ENCODE peak calls at places on chromosomes 11 and 22, in nine cellular contexts. One of them, this sample, is unnamed.

GRCh38 chr11:72227316-72228228 is 3.0 kb downstream of the INPPL1 start:
- DNase-seq in MM.1S: no peak
- DNase-seq in PC-3: peak; percentile 17
- DNase-seq in hepatocyte: peak; percentile 5
- DNase-seq in OCI-LY7: no peak
- DNase-seq in GM23338: no peak
- DNase-seq in GM23248: peak; percentile 27
- DNase-seq in neural progenitor cell: no peak
- DNase-seq in SK-N-SH: no peak
- DNase-seq in this sample: no peak

GRCh38 chr22:50145741-50146439 is 24.6 kb upstream of the PANX2 start:
- DNase-seq in MM.1S: no peak
- DNase-seq in PC-3: no peak
- DNase-seq in hepatocyte: no peak
- DNase-seq in OCI-LY7: no peak
- DNase-seq in GM23338: no peak
- DNase-seq in GM23248: no peak
- DNase-seq in neural progenitor cell: no peak
- DNase-seq in SK-N-SH: peak; percentile 64
- DNase-seq in this sample: no peak

GRCh38 chr11:111574373-111575230 is 27.6 kb upstream of the SIK2 start:
- DNase-seq in MM.1S: no peak
- DNase-seq in PC-3: no peak
- DNase-seq in hepatocyte: no peak
- DNase-seq in OCI-LY7: peak; percentile 50
- DNase-seq in GM23338: no peak
- DNase-seq in GM23248: no peak
- DNase-seq in neural progenitor cell: no peak
- DNase-seq in SK-N-SH: no peak
- DNase-seq in this sample: no peak

GRCh38 chr11:116379185-116379828 is 393.5 kb downstream of the BUD13 start:
- DNase-seq in MM.1S: peak; percentile 46
- DNase-seq in PC-3: peak; percentile 31
- DNase-seq in hepatocyte: peak; percentile 82
- DNase-seq in OCI-LY7: peak; percentile 17
- DNase-seq in GM23338: peak; percentile 79
- DNase-seq in GM23248: peak; percentile 47
- DNase-seq in neural progenitor cell: peak; percentile 76
- DNase-seq in SK-N-SH: no peak
- DNase-seq in this sample: no peak

GRCh38 chr22:42281284-42281683 is 10.8 kb upstream of the TCF20 start:
- DNase-seq in MM.1S: no peak
- DNase-seq in PC-3: no peak
- DNase-seq in hepatocyte: no peak
- DNase-seq in OCI-LY7: no peak
- DNase-seq in GM23338: no peak
- DNase-seq in GM23248: no peak
- DNase-seq in neural progenitor cell: no peak
- DNase-seq in SK-N-SH: no peak
- DNase-seq in this sample: no peak

GRCh38 chr22:36405221-36405631 is 17.5 kb upstream of the MYH9 start:
- DNase-seq in MM.1S: peak; percentile 42
- DNase-seq in PC-3: no peak
- DNase-seq in hepatocyte: no peak
- DNase-seq in OCI-LY7: peak; percentile 55
- DNase-seq in GM23338: no peak
- DNase-seq in GM23248: no peak
- DNase-seq in neural progenitor cell: no peak
- DNase-seq in SK-N-SH: no peak
- DNase-seq in this sample: no peak

GRCh38 chr11:94794287-94795168 is 26.4 kb downstream of the AMOTL1 start:
- DNase-seq in MM.1S: no peak
- DNase-seq in PC-3: peak; percentile 94
- DNase-seq in hepatocyte: no peak
- DNase-seq in OCI-LY7: no peak
- DNase-seq in GM23338: no peak
- DNase-seq in GM23248: peak; percentile 96
- DNase-seq in neural progenitor cell: no peak
- DNase-seq in SK-N-SH: peak; percentile 56
- DNase-seq in this sample: peak; percentile 82

GRCh38 chr11:133118563-133119303 is 413.6 kb downstream of the OPCML start:
- DNase-seq in MM.1S: no peak
- DNase-seq in PC-3: no peak
- DNase-seq in hepatocyte: no peak
- DNase-seq in OCI-LY7: no peak
- DNase-seq in GM23338: no peak
- DNase-seq in GM23248: no peak
- DNase-seq in neural progenitor cell: no peak
- DNase-seq in SK-N-SH: no peak
- DNase-seq in this sample: no peak

GRCh38 chr11:76835928-76836612 is 24.6 kb upstream of the ACER3 start:
- DNase-seq in MM.1S: no peak
- DNase-seq in PC-3: peak; percentile 94
- DNase-seq in hepatocyte: peak; percentile 53
- DNase-seq in OCI-LY7: no peak
- DNase-seq in GM23338: no peak
- DNase-seq in GM23248: peak; percentile 85
- DNase-seq in neural progenitor cell: no peak
- DNase-seq in SK-N-SH: no peak
- DNase-seq in this sample: no peak

GRCh38 chr11:76159983-76160661 is 46.2 kb downstream of the WNT11 start:
- DNase-seq in MM.1S: no peak
- DNase-seq in PC-3: no peak
- DNase-seq in hepatocyte: no peak
- DNase-seq in OCI-LY7: no peak
- DNase-seq in GM23338: no peak
- DNase-seq in GM23248: no peak
- DNase-seq in neural progenitor cell: no peak
- DNase-seq in SK-N-SH: peak; percentile 39
- DNase-seq in this sample: no peak

GRCh38 chr11:119697445-119697844 is 31.6 kb downstream of the NECTIN1 start:
- DNase-seq in MM.1S: no peak
- DNase-seq in PC-3: no peak
- DNase-seq in hepatocyte: no peak
- DNase-seq in OCI-LY7: no peak
- DNase-seq in GM23338: no peak
- DNase-seq in GM23248: no peak
- DNase-seq in neural progenitor cell: no peak
- DNase-seq in SK-N-SH: no peak
- DNase-seq in this sample: no peak

GRCh38 chr11:119699227-119699626 is 29.8 kb downstream of the NECTIN1 start:
- DNase-seq in MM.1S: no peak
- DNase-seq in PC-3: no peak
- DNase-seq in hepatocyte: peak; percentile 84
- DNase-seq in OCI-LY7: no peak
- DNase-seq in GM23338: no peak
- DNase-seq in GM23248: peak; percentile 37
- DNase-seq in neural progenitor cell: no peak
- DNase-seq in SK-N-SH: no peak
- DNase-seq in this sample: no peak

GRCh38 chr11:119694334-119694733 is 34.7 kb downstream of the NECTIN1 start:
- DNase-seq in MM.1S: peak; percentile 80
- DNase-seq in PC-3: no peak
- DNase-seq in hepatocyte: no peak
- DNase-seq in OCI-LY7: peak; percentile 47
- DNase-seq in GM23338: no peak
- DNase-seq in GM23248: no peak
- DNase-seq in neural progenitor cell: no peak
- DNase-seq in SK-N-SH: no peak
- DNase-seq in this sample: no peak

GRCh38 chr11:119697882-119698281 is 31.1 kb downstream of the NECTIN1 start:
- DNase-seq in MM.1S: no peak
- DNase-seq in PC-3: no peak
- DNase-seq in hepatocyte: no peak
- DNase-seq in OCI-LY7: no peak
- DNase-seq in GM23338: no peak
- DNase-seq in GM23248: no peak
- DNase-seq in neural progenitor cell: no peak
- DNase-seq in SK-N-SH: no peak
- DNase-seq in this sample: no peak

GRCh38 chr11:119696378-119697157 is 32.4 kb downstream of the NECTIN1 start:
- DNase-seq in MM.1S: no peak
- DNase-seq in PC-3: no peak
- DNase-seq in hepatocyte: peak; percentile 59
- DNase-seq in OCI-LY7: no peak
- DNase-seq in GM23338: peak; percentile 47
- DNase-seq in GM23248: no peak
- DNase-seq in neural progenitor cell: peak; percentile 58
- DNase-seq in SK-N-SH: no peak
- DNase-seq in this sample: no peak
- TF ChIP-seq EZH2phosphoT487 in MM.1S: no peak
- TF ChIP-seq EZH2phosphoT487 in PC-3: no peak
- TF ChIP-seq EZH2phosphoT487 in hepatocyte: no peak
- TF ChIP-seq EZH2phosphoT487 in OCI-LY7: no peak
- TF ChIP-seq EZH2phosphoT487 in GM23338: no peak
- TF ChIP-seq EZH2phosphoT487 in GM23248: no peak
- TF ChIP-seq EZH2phosphoT487 in neural progenitor cell: no peak
- TF ChIP-seq EZH2phosphoT487 in SK-N-SH: no peak
- TF ChIP-seq EZH2phosphoT487 in this sample: no peak

DNA sequence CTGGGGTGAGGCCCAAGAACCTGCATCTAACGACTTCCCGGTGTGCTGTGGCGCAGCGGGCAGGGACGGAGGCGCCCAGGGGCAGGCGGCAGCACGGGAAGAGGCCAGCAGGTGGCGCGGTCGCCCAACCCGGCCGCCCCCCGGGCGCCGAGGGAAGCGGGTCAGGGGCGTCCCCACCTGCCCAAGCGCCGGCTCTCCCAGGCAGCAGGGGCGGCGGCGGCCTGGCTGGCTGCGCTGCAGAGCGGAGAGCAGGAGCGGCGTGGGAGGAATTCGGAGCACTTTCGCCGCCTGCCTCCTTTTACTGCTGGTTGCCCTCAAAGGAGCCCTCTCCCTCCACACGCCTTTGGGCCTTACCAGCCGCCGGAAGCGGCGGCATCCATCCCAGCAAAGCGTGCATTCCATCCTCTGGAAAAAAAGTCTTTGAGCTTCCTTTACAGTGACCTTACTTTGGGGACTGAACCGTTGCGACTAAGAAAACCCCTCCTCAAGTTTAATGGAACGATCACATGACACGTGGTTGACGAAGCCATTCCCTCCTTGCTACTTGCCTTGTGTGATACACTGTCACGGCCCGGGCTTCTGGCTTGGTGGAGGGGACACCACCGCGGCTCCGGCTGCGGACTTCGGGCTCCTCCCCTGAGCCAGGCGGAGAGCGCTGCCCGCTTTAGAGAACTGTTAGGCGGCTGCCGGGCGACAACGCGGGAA is 106.8 kb upstream of the CLMP start:
- DNase-seq in MM.1S: peak; percentile 45
- DNase-seq in PC-3: peak; percentile 72
- DNase-seq in hepatocyte: peak; percentile 82
- DNase-seq in OCI-LY7: no peak
- DNase-seq in GM23338: peak; percentile 88
- DNase-seq in GM23248: peak; percentile 76
- DNase-seq in neural progenitor cell: peak; percentile 94
- DNase-seq in SK-N-SH: peak; percentile 94
- DNase-seq in this sample: peak; percentile 18
- TF ChIP-seq EZH2phosphoT487 in MM.1S: no peak
- TF ChIP-seq EZH2phosphoT487 in PC-3: no peak
- TF ChIP-seq EZH2phosphoT487 in hepatocyte: no peak
- TF ChIP-seq EZH2phosphoT487 in OCI-LY7: no peak
- TF ChIP-seq EZH2phosphoT487 in GM23338: no peak
- TF ChIP-seq EZH2phosphoT487 in GM23248: no peak
- TF ChIP-seq EZH2phosphoT487 in neural progenitor cell: no peak
- TF ChIP-seq EZH2phosphoT487 in SK-N-SH: no peak
- TF ChIP-seq EZH2phosphoT487 in this sample: no peak

DNA sequence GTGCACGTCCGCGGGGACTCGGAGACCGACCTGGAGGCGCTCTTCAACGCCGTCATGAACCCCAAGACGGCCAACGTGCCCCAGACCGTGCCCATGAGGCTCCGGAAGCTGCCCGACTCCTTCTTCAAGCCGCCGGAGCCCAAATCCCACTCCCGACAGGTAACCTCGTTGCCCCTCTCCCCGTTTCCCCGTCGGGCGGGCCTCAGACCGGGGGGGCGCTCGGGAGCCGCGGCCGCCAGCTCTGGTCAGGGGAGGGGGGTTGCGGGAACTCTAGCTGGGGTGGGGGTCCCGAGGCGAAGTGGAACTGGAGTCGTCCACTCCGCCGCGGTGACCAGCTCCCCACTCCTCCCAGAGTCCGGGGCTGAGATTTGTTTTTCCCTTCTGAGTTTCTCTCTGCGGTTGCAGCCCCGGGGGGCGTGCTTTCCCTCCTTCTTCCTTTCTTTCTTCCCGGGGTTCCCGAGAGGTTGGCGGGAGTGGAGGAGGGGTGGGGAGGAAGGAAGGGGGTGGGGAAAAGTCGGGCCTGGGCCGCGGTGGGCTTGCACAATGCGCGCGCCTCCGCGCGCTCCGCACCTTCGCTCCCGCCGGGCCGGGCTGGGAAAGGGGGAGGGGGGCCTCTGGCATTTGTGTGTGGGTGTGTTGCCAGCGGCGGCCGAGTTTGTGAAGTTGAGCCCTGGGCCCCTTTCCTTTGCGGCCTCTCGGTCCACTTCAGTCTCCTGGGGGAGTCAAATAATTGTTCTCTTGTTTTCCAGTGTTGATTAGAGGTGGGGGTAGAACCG is 952 bp downstream of the YAP1 start:
- DNase-seq in MM.1S: peak; percentile 34
- DNase-seq in PC-3: peak; percentile 79
- DNase-seq in hepatocyte: peak; percentile 96
- DNase-seq in OCI-LY7: no peak
- DNase-seq in GM23338: peak; percentile 94
- DNase-seq in GM23248: peak; percentile 89
- DNase-seq in neural progenitor cell: peak; percentile 93
- DNase-seq in SK-N-SH: peak; percentile 50
- DNase-seq in this sample: no peak
- TF ChIP-seq EZH2phosphoT487 in MM.1S: no peak
- TF ChIP-seq EZH2phosphoT487 in PC-3: no peak
- TF ChIP-seq EZH2phosphoT487 in hepatocyte: no peak
- TF ChIP-seq EZH2phosphoT487 in OCI-LY7: no peak
- TF ChIP-seq EZH2phosphoT487 in GM23338: no peak
- TF ChIP-seq EZH2phosphoT487 in GM23248: no peak
- TF ChIP-seq EZH2phosphoT487 in neural progenitor cell: no peak
- TF ChIP-seq EZH2phosphoT487 in SK-N-SH: no peak
- TF ChIP-seq EZH2phosphoT487 in this sample: no peak

DNA sequence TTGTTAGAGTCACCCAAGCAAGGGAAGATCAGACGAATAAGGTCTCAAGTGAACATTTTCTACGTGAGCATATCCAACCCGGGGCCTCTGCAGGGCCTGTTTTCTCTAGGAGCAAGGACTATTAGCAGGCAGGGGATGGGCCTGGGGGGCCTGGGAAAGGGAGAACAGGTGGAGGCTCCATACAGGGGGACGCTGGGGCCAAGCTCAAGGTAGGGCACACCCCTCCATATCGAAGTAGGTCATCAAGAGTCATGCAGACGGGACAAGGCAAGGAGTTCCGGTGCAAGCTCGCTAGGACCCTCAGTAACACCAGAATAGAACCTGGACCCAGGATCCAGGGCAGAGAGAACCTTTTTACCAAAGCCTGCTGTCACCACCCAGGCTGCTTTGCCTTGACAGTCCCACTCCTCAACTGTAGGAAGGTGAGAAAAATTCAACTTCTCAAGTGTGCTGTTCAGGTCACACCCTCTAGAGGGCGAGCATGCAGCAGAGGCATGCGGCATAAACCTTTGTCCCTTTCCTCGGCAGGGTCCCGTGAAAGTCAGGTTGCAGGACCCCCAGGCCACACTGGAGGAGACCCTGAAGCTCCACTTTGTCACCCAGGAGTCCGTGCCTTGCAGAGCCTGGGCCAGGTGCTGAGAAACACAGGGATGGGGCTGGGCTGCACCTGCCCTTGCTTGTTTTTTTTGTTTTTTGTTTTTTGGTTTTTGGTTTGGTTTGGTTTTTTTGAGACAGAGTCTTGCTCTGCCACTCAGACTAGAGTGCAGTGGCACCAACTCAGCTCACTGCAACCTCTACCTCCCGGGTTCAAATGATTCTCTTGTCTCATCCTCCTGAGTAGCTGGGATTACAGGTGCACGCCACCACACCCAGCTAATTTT is 8.6 kb upstream of the APOBEC3B start:
- DNase-seq in MM.1S: peak; percentile 74
- DNase-seq in PC-3: peak; percentile 55
- DNase-seq in hepatocyte: peak; percentile 65
- DNase-seq in OCI-LY7: peak; percentile 75
- DNase-seq in GM23338: peak; percentile 88
- DNase-seq in GM23248: peak; percentile 51
- DNase-seq in neural progenitor cell: peak; percentile 80
- DNase-seq in SK-N-SH: no peak
- DNase-seq in this sample: no peak
- TF ChIP-seq EZH2phosphoT487 in MM.1S: no peak
- TF ChIP-seq EZH2phosphoT487 in PC-3: no peak
- TF ChIP-seq EZH2phosphoT487 in hepatocyte: no peak
- TF ChIP-seq EZH2phosphoT487 in OCI-LY7: no peak
- TF ChIP-seq EZH2phosphoT487 in GM23338: no peak
- TF ChIP-seq EZH2phosphoT487 in GM23248: no peak
- TF ChIP-seq EZH2phosphoT487 in neural progenitor cell: no peak
- TF ChIP-seq EZH2phosphoT487 in SK-N-SH: no peak
- TF ChIP-seq EZH2phosphoT487 in this sample: no peak